ENCODE peak calls at places on chromosomes 7 and 10, in ten cellular contexts. V is GM03348; D is AG20443; B is Calu3; I is HCEC 1CT; Y is renal cortical epithelial cell; Z is HuH-7.5; X is activated T-helper 1 cell treated with Interleukin-2 at 50 U/mL for 16 hours; M is activated CD4-positive, alpha-beta T cell treated with anti-CD3 and anti-CD28 coated beads for 48 hours; N is mucosa of descending colon. F is an unnamed sample.

GRCh38 chr7:107690611-107691010 is 30.0 kb downstream of the SLC26A4 start:
- DNase-seq in V (peak), D (peak), B (no peak), I (no peak), Y (no peak), Z (no peak), X (no peak), M (no peak), N (no peak), F (no peak)

GRCh38 chr10:75466886-75467285 is 35.5 kb downstream of the LRMDA start:
- DNase-seq in V (no peak), D (peak), B (no peak), I (peak), Y (peak), Z (no peak), X (no peak), M (no peak), N (no peak), F (no peak)

GRCh38 chr10:125084191-125085186 is 75.9 kb downstream of the CTBP2 start:
- DNase-seq in V (peak), D (peak), B (peak), I (peak), Y (peak), Z (peak), X (no peak), M (no peak), N (peak), F (no peak)

GRCh38 chr7:128835790-128836641 is 5.8 kb downstream of the FLNC start:
- DNase-seq in V (peak), D (peak), B (no peak), I (no peak), Y (no peak), Z (no peak), X (no peak), M (no peak), N (no peak), F (no peak)

GRCh38 chr7:43591551-43592180 is 8.8 kb downstream of the STK17A start:
- DNase-seq in V (no peak), D (no peak), B (no peak), I (peak), Y (peak), Z (no peak), X (no peak), M (peak), N (no peak), F (no peak)

GRCh38 chr7:74656421-74656910 is 1.1 kb upstream of the GTF2I start:
- DNase-seq in V (peak), D (peak), B (peak), I (peak), Y (no peak), Z (peak), X (peak), M (peak), N (peak), F (peak)

GRCh38 chr7:149126662-149127321 is 668 bp upstream of the ZNF425 start:
- DNase-seq in V (peak), D (peak), B (peak), I (peak), Y (no peak), Z (no peak), X (peak), M (peak), N (peak), F (peak)

GRCh38 chr10:77648472-77648871 is 10.9 kb upstream of the KCNMA1 start:
- DNase-seq in V (no peak), D (no peak), B (peak), I (no peak), Y (no peak), Z (no peak), X (no peak), M (no peak), N (no peak), F (no peak)

GRCh38 chr7:147646568-147646967 is 944.0 kb upstream of the C7orf33 start:
- DNase-seq in V (no peak), D (no peak), B (no peak), I (no peak), Y (no peak), Z (no peak), X (no peak), M (no peak), N (peak), F (no peak)

GRCh38 chr10:97801449-97801848 is 29.6 kb upstream of the SFRP5 start:
- DNase-seq in V (no peak), D (no peak), B (no peak), I (no peak), Y (no peak), Z (no peak), X (no peak), M (no peak), N (no peak), F (no peak)

GRCh38 chr7:21020667-21021066 is 234.0 kb upstream of the SP8 start:
- DNase-seq in V (no peak), D (no peak), B (no peak), I (no peak), Y (no peak), Z (no peak), X (no peak), M (no peak), N (no peak), F (no peak)

GRCh38 chr7:53531-53930 is 138.8 kb upstream of the FAM20C start:
- DNase-seq in V (no peak), D (no peak), B (no peak), I (no peak), Y (no peak), Z (no peak), X (no peak), M (no peak), N (no peak), F (no peak)

GRCh38 chr10:266974-267425 is 131.7 kb downstream of the ZMYND11 start:
- DNase-seq in V (no peak), D (peak), B (no peak), I (peak), Y (no peak), Z (no peak), X (no peak), M (no peak), N (no peak), F (no peak)